ENCODE peak calls at places on chromosomes 4 and X, in eight cellular contexts. M is endothelial cell; C is activated CD4-positive, alpha-beta T cell treated with anti-CD3 and anti-CD28 coated beads for 36 hours; Y is GM13976; W is NCI-H460; I is WERI-Rb-1; O is body of pancreas; V is OCI-LY7. R is an unnamed sample.

GRCh38 chrX:140123446-140123845 is 158.1 kb upstream of the CXorf66 start:
- DNase-seq in M (peak), Y (no peak), V (no peak), W (no peak), I (no peak), C (no peak), O (no peak), R (no peak)

GRCh38 chr4:130359537-130359936 is 1263.6 kb downstream of the C4orf33 start:
- DNase-seq in V (peak), I (no peak), O (no peak), Y (no peak), W (peak), C (no peak), M (no peak), R (peak)

GRCh38 chrX:73214366-73215094 is at the start of gene NAP1L2:
- DNase-seq in W (peak), M (peak), I (no peak), C (peak), O (peak), Y (peak), V (no peak), R (peak)

GRCh38 chr4:16437836-16438235 is 211.6 kb upstream of the TAPT1 start:
- DNase-seq in C (no peak), I (no peak), W (no peak), O (no peak), M (no peak), V (no peak), Y (no peak), R (no peak)

GRCh38 chr4:55512922-55513571 is 33.7 kb downstream of the CLOCK start:
- DNase-seq in C (no peak), O (no peak), I (no peak), Y (no peak), M (no peak), W (no peak), V (no peak), R (no peak)

GRCh38 chr4:152727784-152728183 is 48.0 kb upstream of the TMEM154 start:
- DNase-seq in V (no peak), I (no peak), C (no peak), W (no peak), M (no peak), Y (no peak), O (no peak), R (peak)

GRCh38 chr4:126242679-126243390 is 928.1 kb downstream of the FAT4 start:
- DNase-seq in V (no peak), C (no peak), I (no peak), O (no peak), M (no peak), W (no peak), Y (no peak), R (no peak)

GRCh38 chr4:110602061-110602460 is 20.8 kb downstream of the PITX2 start:
- DNase-seq in I (no peak), W (no peak), C (no peak), V (no peak), M (no peak), O (no peak), Y (no peak), R (no peak)

GRCh38 chrX:73068467-73069364 is 10.6 kb downstream of the PABPC1L2A start:
- DNase-seq in Y (no peak), O (no peak), M (no peak), V (no peak), C (no peak), W (no peak), I (no peak), R (no peak)

GRCh38 chrX:141904262-141904661 is 568 bp downstream of the MAGEC1 start:
- DNase-seq in C (no peak), W (no peak), I (no peak), V (no peak), O (no peak), M (no peak), Y (no peak), R (no peak)

GRCh38 chrX:23901065-23901464 is 6.7 kb downstream of the APOO start:
- DNase-seq in W (peak), M (no peak), V (no peak), C (no peak), O (peak), Y (no peak), I (no peak), R (peak)

GRCh38 chr4:118936406-118936805 is 47.8 kb downstream of the SYNPO2 start:
- DNase-seq in V (no peak), C (no peak), W (no peak), M (no peak), O (no peak), I (no peak), Y (no peak), R (no peak)

GRCh38 chr4:128225148-128225547 is 62.5 kb downstream of the PGRMC2 start:
- DNase-seq in C (no peak), O (no peak), M (no peak), V (no peak), I (no peak), W (no peak), Y (no peak), R (no peak)

R was measured in NB4.